ENCODE peak calls at places on chromosomes 11 and 22, in four cellular contexts. W is neural crest cell; H is NCI-H1436 treated with DMSO at 0.1 percent for 48 hours; J is NK-92 treated with Interleukin-12 subunit alpha and Interleukin-12 subunit beta, amount 100 ng/mL, for 24 hours. A is an unnamed sample.

GRCh38 chr11:3056296-3057068 is 741 bp downstream of the CARS1 start:
- DNase-seq in H (no peak), J (no peak), W (no peak), A (no peak)

GRCh38 chr11:67401495-67402191 is at the start of gene PPP1CA:
- DNase-seq in H (no peak), J (peak), W (peak), A (peak)

GRCh38 chr22:44885806-44886360 is 123.9 kb downstream of the PHF21B start:
- DNase-seq in J (no peak), H (no peak), W (no peak), A (no peak)

GRCh38 chr11:78419327-78419726 is 1.7 kb upstream of the GAB2 start:
- DNase-seq in W (no peak), H (no peak), J (no peak), A (no peak)

GRCh38 chr11:118055966-118056365 is 20.9 kb upstream of the TMPRSS4 start:
- DNase-seq in J (no peak), H (no peak), W (no peak), A (no peak)

GRCh38 chr11:6475936-6476335 is 2.2 kb upstream of the TRIM3 start:
- DNase-seq in J (no peak), W (no peak), H (no peak), A (no peak)

GRCh38 chr11:128180446-128181089 is 406.8 kb downstream of the ETS1 start:
- DNase-seq in H (no peak), W (no peak), J (no peak), A (no peak)

GRCh38 chr11:7892751-7893356 is 38.2 kb downstream of the OR10A6 start:
- DNase-seq in J (no peak), H (no peak), W (no peak), A (no peak)

GRCh38 chr22:38202437-38203089 is 769 bp downstream of the MAFF start:
- DNase-seq in H (no peak), J (no peak), W (peak), A (peak)

GRCh38 chr11:1888347-1888753 is 3.3 kb downstream of the PRR33 start:
- DNase-seq in J (no peak), H (no peak), W (no peak), A (no peak)

GRCh38 chr22:17928391-17928790 is 96.0 kb downstream of the MICAL3 start:
- DNase-seq in H (no peak), J (no peak), W (no peak), A (no peak)

GRCh38 chr22:24894220-24894975 is 52.1 kb downstream of the LHFPL7 start:
- DNase-seq in J (no peak), W (no peak), H (no peak), A (no peak)

GRCh38 chr11:60912223-60912850 is 1.6 kb upstream of the TMEM109 start:
- DNase-seq in W (no peak), H (no peak), J (no peak), A (no peak)

GRCh38 chr11:105899776-105900175 is 122.3 kb downstream of the MSANTD4 start:
- DNase-seq in H (no peak), J (no peak), W (no peak), A (no peak)

GRCh38 chr11:48006301-48006992 is 26.1 kb downstream of the PTPRJ start:
- DNase-seq in W (no peak), H (no peak), J (no peak), A (no peak)

GRCh38 chr11:43923327-43924111 is 18.9 kb upstream of the C11orf96 start:
- DNase-seq in J (no peak), H (no peak), W (no peak), A (no peak)

GRCh38 chr22:32858957-32859356 is 57.5 kb downstream of the TIMP3 start:
- DNase-seq in W (no peak), J (no peak), H (no peak), A (no peak)

GRCh38 chr11:83693279-83693992 is 407.3 kb upstream of the CCDC90B start:
- DNase-seq in J (no peak), W (no peak), H (no peak), A (no peak)

GRCh38 chr11:88402192-88402715 is 64.7 kb upstream of the CTSC start:
- DNase-seq in W (no peak), J (no peak), H (no peak), A (no peak)

GRCh38 chr11:126544311-126545056 is 189.0 kb downstream of the ST3GAL4 start:
- DNase-seq in J (no peak), H (no peak), W (peak), A (no peak)

GRCh38 chr22:44723801-44724200 is 21.8 kb downstream of the PRR5 start:
- DNase-seq in H (no peak), W (no peak), J (no peak), A (no peak)

GRCh38 chr22:28051091-28051786 is 132.2 kb upstream of the PITPNB start:
- DNase-seq in W (no peak), H (no peak), J (no peak), A (no peak)

GRCh38 chr22:20531404-20532181 is 24.2 kb downstream of the MED15 start:
- DNase-seq in H (no peak), W (no peak), J (no peak), A (no peak)

GRCh38 chr22:43331064-43331435 is 12.1 kb downstream of the SCUBE1 start:
- DNase-seq in J (no peak), W (no peak), H (no peak), A (no peak)

GRCh38 chr22:23181763-23182288 is 1.5 kb downstream of the BCR start:
- DNase-seq in J (no peak), H (no peak), W (no peak), A (no peak)

GRCh38 chr22:49022816-49023160 is 804.9 kb downstream of the BRD1 start:
- DNase-seq in H (no peak), J (no peak), W (no peak), A (no peak)